ENCODE peak calls at places on chromosome 22, in seven cellular contexts. V is pancreas; G is mesenchymal stem cell; Z is CD4-positive, CD25-positive, alpha-beta regulatory T cell; O is heart left ventricle; T is right lobe of liver; P is adrenal gland. Q is an unnamed sample. For H3K27me3 and H3K4me1, the result is how much of the 10 kb centered on the place peaks cover.

GRCh38 chr22:36253523-36254490 is 874 bp downstream of the APOL1 start:
- DNase-seq in V (no peak), G (no peak), Z (no peak), O (peak), T (no peak), P (no peak), Q (no peak)

GRCh38 chr22:39349967-39350802 is at the start of gene SYNGR1:
- DNase-seq in V (peak), G (no peak), Z (no peak), O (no peak), T (no peak), P (peak), Q (peak)

GRCh38 chr22:35064664-35065063 is 1.3 kb upstream of the ISX start:
- DNase-seq in V (no peak), G (no peak), Z (no peak), O (no peak), T (no peak), P (no peak), Q (no peak)

GRCh38 chr22:48351376-48352085 is 1476.1 kb downstream of the BRD1 start:
- DNase-seq in V (no peak), G (no peak), Z (no peak), O (no peak), T (peak), P (no peak), Q (no peak)

GRCh38 chr22:47678667-47679287 is 916.3 kb downstream of the TBC1D22A start:
- DNase-seq in V (no peak), G (no peak), Z (no peak), O (no peak), T (no peak), P (no peak), Q (no peak)

GRCh38 chr22:37043828-37044538 is 7.6 kb upstream of the KCTD17 start:
- DNase-seq in V (peak), G (peak), Z (peak), O (peak), T (peak), P (peak), Q (peak)

GRCh38 chr22:28983190-28983589 is 78.4 kb downstream of the C22orf31 start:
- DNase-seq in V (no peak), G (no peak), Z (no peak), O (no peak), T (no peak), P (no peak), Q (no peak)

GRCh38 chr22:16987822-16988221 is 20.2 kb downstream of the GAB4 start:
- DNase-seq in V (no peak), G (no peak), Z (no peak), O (no peak), T (no peak), P (no peak), Q (no peak)

GRCh38 chr22:48675828-48676145 is 1151.9 kb downstream of the BRD1 start:
- DNase-seq in V (no peak), G (no peak), Z (no peak), O (no peak), T (no peak), P (no peak), Q (no peak)

GRCh38 chr22:20566420-20567260 is 59.2 kb downstream of the MED15 start:
- DNase-seq in V (no peak), G (no peak), Z (peak), O (no peak), T (no peak), P (no peak), Q (no peak)

GRCh38 chr22:32615874-32616564 is 141.4 kb downstream of the FBXO7 start:
- DNase-seq in V (no peak), G (no peak), Z (no peak), O (no peak), T (no peak), P (no peak), Q (no peak)

GRCh38 chr22:36300396-36301212 is 47.7 kb downstream of the APOL1 start:
- DNase-seq in V (no peak), G (no peak), Z (no peak), O (no peak), T (no peak), P (no peak), Q (no peak)

GRCh38 chr22:36221799-36222751 is 17.3 kb downstream of the APOL2 start:
- DNase-seq in V (no peak), G (peak), Z (peak), O (peak), T (peak), P (no peak), Q (peak)

GRCh38 chr22:45865561-45866397 is 111.2 kb downstream of the WNT7B start:
- DNase-seq in V (no peak), G (no peak), Z (no peak), O (no peak), T (no peak), P (no peak), Q (peak)

GRCh38 chr22:33658775-33659174 is 261.5 kb downstream of the LARGE1 start:
- DNase-seq in V (no peak), G (peak), Z (no peak), O (peak), T (peak), P (peak), Q (no peak)

GRCh38 chr22:38850941-38851849 is 7.4 kb upstream of the NPTXR start:
- DNase-seq in V (no peak), G (peak), Z (no peak), O (no peak), T (no peak), P (no peak), Q (no peak)

GRCh38 chr22:48711031-48711431 is 1116.6 kb downstream of the BRD1 start:
- DNase-seq in V (no peak), G (no peak), Z (no peak), O (no peak), T (no peak), P (no peak), Q (no peak)

GRCh38 chr22:37518509-37519267 is 527 bp downstream of the CARD10 start:
- DNase-seq in V (peak), G (no peak), Z (no peak), O (peak), T (peak), P (no peak), Q (no peak)

GRCh38 chr22:37776639-37777005 is 31.1 kb upstream of the GCAT start:
- DNase-seq in V (no peak), G (no peak), Z (no peak), O (no peak), T (no peak), P (no peak), Q (no peak)

GRCh38 chr22:39153220-39153860 is 860 bp upstream of the CBX7 start:
- DNase-seq in V (peak), G (no peak), Z (no peak), O (no peak), T (no peak), P (peak), Q (peak)

GRCh38 chr22:27637604-27638003 is 164.0 kb downstream of the MN1 start:
- DNase-seq in V (no peak), G (peak), Z (no peak), O (no peak), T (no peak), P (no peak), Q (no peak)

GRCh38 chr22:28799834-28800307 is 498 bp downstream of the XBP1 start:
- DNase-seq in V (peak), G (peak), Z (no peak), O (peak), T (peak), P (peak), Q (peak)

GRCh38 chr22:38038426-38038825 is 18.8 kb upstream of the PICK1 start:
- DNase-seq in V (no peak), G (no peak), Z (no peak), O (no peak), T (no peak), P (no peak), Q (no peak)

GRCh38 chr22:27412866-27413445 is 388.6 kb downstream of the MN1 start:
- DNase-seq in V (no peak), G (no peak), Z (no peak), O (no peak), T (no peak), P (no peak), Q (no peak)

GRCh38 chr22:37801946-37802309 is 5.8 kb upstream of the GCAT start:
- DNase-seq in V (no peak), G (no peak), Z (no peak), O (no peak), T (no peak), P (no peak), Q (no peak)

GRCh38 chr22:26724414-26724813 is 67.0 kb downstream of the MIAT start:
- DNase-seq in V (no peak), G (no peak), Z (no peak), O (no peak), T (no peak), P (no peak), Q (no peak)

GRCh38 chr22:45014658-45015057 is 4.9 kb upstream of the PHF21B start:
- DNase-seq in V (no peak), G (no peak), Z (no peak), O (no peak), T (no peak), P (no peak), Q (no peak)

GRCh38 chr22:50085211-50085999 is at the start of gene MLC1:
- DNase-seq in V (no peak), G (no peak), Z (no peak), O (no peak), T (no peak), P (no peak), Q (no peak)
- H3K4me3 ChIP-seq in V (no peak), G (no peak), Z (peak), O (no peak), T (no peak), P (no peak), Q (peak)

DNA sequence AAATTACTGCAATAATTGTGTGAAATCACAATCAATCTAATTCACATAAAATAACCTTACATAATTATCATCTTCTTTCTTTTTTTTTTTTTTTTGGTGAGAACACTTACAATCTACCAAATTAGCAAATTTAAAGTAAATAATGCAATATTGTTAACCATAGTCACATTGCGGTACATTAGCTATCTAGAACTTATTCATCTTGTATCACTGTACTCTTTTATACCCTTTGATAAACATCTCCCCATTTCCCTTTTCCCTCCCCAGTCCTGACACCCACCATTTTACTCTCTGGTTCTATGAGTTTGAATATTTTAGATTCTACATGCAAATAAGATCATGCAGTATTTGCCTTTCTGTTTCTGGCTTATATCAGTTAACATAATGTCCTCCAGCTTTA is 24.0 kb upstream of the PRAME start:
- DNase-seq in V (no peak), G (no peak), Z (no peak), O (no peak), T (no peak), P (no peak), Q (no peak)
- H3K27me3 ChIP-seq in V (under half), G (under half), Z (under half), O (under half), T (under half), P (under half), Q (under half)

DNA sequence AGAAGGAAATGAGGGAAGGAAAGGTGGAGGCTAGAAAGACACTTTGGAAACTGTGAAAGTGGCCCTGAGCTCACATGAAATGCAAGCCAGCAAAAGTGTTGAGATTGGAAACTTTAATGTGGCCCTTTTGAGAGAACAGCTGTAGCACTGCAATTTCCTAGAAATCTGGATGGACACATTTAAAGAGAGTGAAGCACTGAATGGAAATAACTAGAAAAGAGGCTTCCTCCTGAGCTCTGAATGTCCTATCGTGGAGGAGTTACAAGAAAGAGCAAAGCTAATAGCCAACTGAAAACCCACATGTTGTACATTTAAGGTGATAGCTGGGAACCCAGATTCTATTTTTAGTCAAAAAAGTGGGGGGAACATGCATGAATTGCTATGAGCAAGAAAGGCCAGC is 55.9 kb downstream of the LIF start:
- DNase-seq in V (no peak), G (no peak), Z (no peak), O (no peak), T (no peak), P (no peak), Q (no peak)
- H3K4me1 ChIP-seq in V (under half), G (under half), Z (half or more), O (under half), T (under half), P (under half), Q (under half)

DNA sequence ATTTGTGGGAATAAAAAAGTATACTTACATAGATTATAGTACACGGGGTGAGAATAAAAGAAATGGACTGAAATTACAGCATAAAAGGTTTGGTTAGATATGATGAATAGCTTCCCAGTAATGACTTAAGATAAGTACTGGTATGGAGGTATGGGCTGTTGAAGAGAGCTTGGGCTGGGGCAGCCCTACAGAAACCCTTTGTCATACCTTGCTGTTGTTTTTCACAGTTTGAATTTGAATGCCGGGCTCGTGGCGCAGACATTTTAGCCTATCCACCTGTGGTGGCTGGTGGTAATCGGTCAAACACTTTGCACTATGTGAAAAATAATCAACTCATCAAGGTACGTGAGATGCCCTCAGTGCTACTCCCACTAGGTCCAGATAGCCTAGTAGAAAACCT is 42.3 kb upstream of the RBX1 start:
- DNase-seq in V (no peak), G (no peak), Z (no peak), O (no peak), T (no peak), P (no peak), Q (no peak)
- H3K4me3 ChIP-seq in V (no peak), G (no peak), Z (no peak), O (no peak), T (no peak), P (no peak), Q (no peak)

GRCh38 chr22:22894740-22895731 is 7.4 kb downstream of the IGLL5 start:
- DNase-seq in V (no peak), G (no peak), Z (no peak), O (no peak), T (no peak), P (no peak), Q (no peak)
- H3K27me3 ChIP-seq in V (under half), G (under half), Z (under half), O (under half), T (under half), P (under half), Q (under half)

GRCh38 chr22:18990355-18991137 is 54.5 kb upstream of the PRODH start:
- DNase-seq in V (no peak), G (no peak), Z (no peak), O (no peak), T (no peak), P (no peak), Q (no peak)
- H3K4me1 ChIP-seq in V (under half), G (under half), Z (under half), O (under half), T (under half), P (under half), Q (under half)

GRCh38 chr22:24805790-24806662 is at the start of gene SGSM1:
- DNase-seq in V (peak), G (peak), Z (peak), O (peak), T (peak), P (peak), Q (peak)
- H3K4me3 ChIP-seq in V (peak), G (peak), Z (peak), O (peak), T (peak), P (peak), Q (peak)

DNA sequence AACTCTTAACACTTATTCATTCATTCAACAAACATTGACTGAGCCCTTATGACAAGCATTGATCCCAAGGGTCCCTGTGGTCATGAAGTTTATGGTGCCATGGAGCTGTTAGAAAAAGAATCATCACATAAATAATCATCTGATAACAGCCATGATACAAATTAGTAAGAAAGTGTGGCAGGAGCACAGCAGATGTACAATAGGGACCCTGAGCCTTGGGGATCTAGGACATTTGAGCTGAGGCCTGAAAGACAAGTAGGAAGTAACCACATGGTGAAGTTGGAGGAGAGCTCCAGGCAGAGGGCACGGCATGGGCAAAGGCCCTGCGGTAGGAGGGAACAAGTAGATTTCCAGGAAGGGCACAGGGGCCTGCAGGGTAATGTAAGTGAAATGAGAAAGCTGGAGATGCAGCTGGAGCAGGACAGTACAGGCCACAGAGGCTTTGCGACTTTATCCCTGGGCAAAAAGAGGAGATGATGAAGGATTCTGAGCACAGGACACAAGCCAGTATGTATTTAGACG is 6.8 kb upstream of the TCF20 start:
- DNase-seq in V (no peak), G (no peak), Z (no peak), O (no peak), T (no peak), P (no peak), Q (no peak)
- H3K27me3 ChIP-seq in V (under half), G (under half), Z (under half), O (under half), T (under half), P (under half), Q (under half)

DNA sequence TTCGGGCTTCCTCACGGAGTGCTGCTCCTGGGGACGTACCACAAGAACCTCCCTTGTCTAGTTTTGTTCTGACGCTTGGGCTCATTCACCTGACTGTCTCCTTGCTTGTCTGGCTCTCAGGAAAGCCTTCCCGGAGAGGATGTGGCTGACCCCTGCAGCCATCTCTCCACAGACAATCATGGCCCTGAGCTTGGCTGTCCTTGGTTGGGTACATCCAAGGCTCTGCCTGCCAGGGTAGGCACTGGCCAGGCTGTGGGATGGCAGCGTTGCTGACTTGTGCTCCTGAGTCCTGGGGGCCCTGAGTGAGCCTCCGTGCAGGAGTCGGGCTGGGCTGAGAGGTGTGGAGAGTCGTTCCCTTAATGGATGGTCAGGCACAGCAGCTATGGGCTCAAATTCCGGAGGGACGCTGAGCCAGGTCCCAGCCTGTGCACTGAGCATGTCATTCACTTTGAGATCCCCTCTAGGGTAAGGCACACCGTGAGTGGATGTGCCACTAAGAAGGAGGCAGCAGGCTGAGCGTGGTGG is 32.8 kb downstream of the BCR start:
- DNase-seq in V (peak), G (no peak), Z (no peak), O (no peak), T (peak), P (no peak), Q (peak)
- H3K4me1 ChIP-seq in V (under half), G (under half), Z (under half), O (under half), T (under half), P (under half), Q (half or more)

DNA sequence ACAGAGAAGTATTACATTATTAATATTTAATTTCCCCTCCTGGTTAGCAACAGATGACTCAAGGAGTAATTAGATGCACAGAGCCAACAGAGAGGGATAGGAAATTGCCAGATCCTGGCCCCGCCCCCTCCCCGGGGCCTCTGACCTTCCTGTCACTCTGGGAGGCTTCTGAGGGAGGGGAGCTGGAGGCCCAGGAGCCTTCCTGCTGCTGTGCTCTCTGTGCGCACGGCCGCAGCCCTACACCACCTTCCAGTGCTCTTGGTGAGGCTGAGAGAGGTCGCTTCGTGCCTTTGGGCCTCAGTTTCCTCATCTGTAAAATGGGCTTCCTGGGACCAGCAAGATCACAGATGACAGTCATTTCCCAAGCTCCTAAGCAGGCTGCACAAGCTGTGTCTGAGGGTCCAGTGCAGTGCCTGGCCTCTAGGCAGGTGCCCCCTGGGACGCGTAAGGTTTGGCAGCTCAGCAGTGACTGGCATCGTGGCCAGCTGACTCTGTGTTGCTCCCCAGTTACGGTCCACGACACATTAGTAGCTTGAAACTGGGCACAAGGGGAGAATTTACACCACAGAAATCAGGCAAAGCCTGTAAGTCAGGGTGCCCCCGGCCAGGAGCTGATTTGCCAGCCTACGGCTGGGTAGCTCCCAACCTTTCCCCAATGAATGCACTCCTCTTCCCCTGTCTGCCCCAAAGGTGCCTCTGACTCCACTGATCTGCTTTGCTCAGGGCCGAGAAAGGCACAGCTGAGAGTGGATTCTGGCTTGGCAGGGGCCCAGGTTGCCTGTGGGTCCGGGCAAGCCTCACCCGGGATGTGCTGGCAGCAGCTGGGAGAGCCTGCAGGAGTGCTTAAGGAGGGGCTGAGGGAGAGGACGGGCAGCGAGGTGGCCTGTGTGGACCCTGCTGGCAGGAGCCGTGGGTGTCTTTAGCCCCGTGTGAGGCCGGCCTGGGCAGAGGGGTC is 2.3 kb downstream of the ADORA2A start:
- DNase-seq in V (peak), G (no peak), Z (peak), O (peak), T (peak), P (no peak), Q (peak)
- H3K4me3 ChIP-seq in V (no peak), G (no peak), Z (peak), O (no peak), T (no peak), P (no peak), Q (no peak)